ENCODE peak calls at places on chromosomes 12 and 14, in seven cellular contexts. T is hepatic stellate cell; O is stimulated activated effector memory CD8-positive, alpha-beta T cell treated with anti-CD3 and anti-CD28 coated beads, Interleukin-12 subunit alpha, Interleukin-12 subunit beta, amount 100 ng/mL, for 72 hours; P is KG1; V is NB4; J is heart right ventricle; X is HFF-Myc. H is an unnamed sample.

GRCh38 chr14:68627868-68628604 is 164.8 kb downstream of the ZFP36L1 start:
- DNase-seq in O (peak; percentile 18), J (peak; percentile 71), P (no peak), V (no peak), T (no peak), X (no peak), H (no peak)

GRCh38 chr14:103142031-103142430 is 18.8 kb downstream of the TNFAIP2 start:
- DNase-seq in V (no peak), J (no peak), O (no peak), P (no peak), X (no peak), T (no peak), H (no peak)

GRCh38 chr12:118061876-118062791 is 1.2 kb upstream of the WSB2 start:
- DNase-seq in P (no peak), O (no peak), J (peak; percentile 15), V (peak; percentile 22), T (peak; percentile 77), X (no peak), H (no peak)

GRCh38 chr12:1216560-1216959 is 225.5 kb downstream of the ERC1 start:
- DNase-seq in T (no peak), J (no peak), V (no peak), P (no peak), X (no peak), O (no peak), H (no peak)

GRCh38 chr12:124114316-124114715 is 141.3 kb downstream of the ZNF664 start:
- DNase-seq in T (no peak), P (no peak), J (no peak), X (no peak), O (no peak), V (no peak), H (no peak)

GRCh38 chr14:36773136-36773540 is 111.5 kb downstream of the PAX9 start:
- DNase-seq in O (no peak), P (no peak), T (peak; percentile 7), V (peak; percentile 26), X (no peak), J (no peak), H (no peak)

GRCh38 chr14:103057372-103058208 is at the start of gene CDC42BPB:
- DNase-seq in J (peak; percentile 91), T (peak; percentile 93), V (peak; percentile 84), X (no peak), P (no peak), O (peak; percentile 22), H (peak; percentile 81)

GRCh38 chr14:61934385-61934784 is 172.2 kb downstream of the SNAPC1 start:
- DNase-seq in O (no peak), J (no peak), P (no peak), V (no peak), X (peak; percentile 50), T (peak; percentile 6), H (peak; percentile 27)

GRCh38 chr12:123094349-123095073 is 56.4 kb downstream of the PITPNM2 start:
- DNase-seq in X (peak; percentile 56), V (no peak), J (peak; percentile 52), O (no peak), P (no peak), T (peak; percentile 73), H (peak; percentile 65)

GRCh38 chr12:60191676-60192359 is 596.0 kb downstream of the SLC16A7 start:
- DNase-seq in V (no peak), O (no peak), J (no peak), P (no peak), T (peak; percentile 8), X (no peak), H (no peak)

GRCh38 chr12:51197736-51198567 is 19.9 kb downstream of the POU6F1 start:
- DNase-seq in O (no peak), J (no peak), P (no peak), V (no peak), T (no peak), X (no peak), H (no peak)

GRCh38 chr14:100608064-100608463 is 20.8 kb upstream of the BEGAIN start:
- DNase-seq in O (no peak), P (no peak), V (no peak), J (no peak), X (no peak), T (no peak), H (no peak)

GRCh38 chr12:131123817-131124216 is 170.1 kb downstream of the ADGRD1 start:
- DNase-seq in O (no peak), X (no peak), T (no peak), V (no peak), P (no peak), J (no peak), H (no peak)

GRCh38 chr14:68655021-68655811 is 137.7 kb downstream of the ZFP36L1 start:
- DNase-seq in V (no peak), T (no peak), O (no peak), X (no peak), J (no peak), P (no peak), H (no peak)

GRCh38 chr12:3197131-3197818 is 120.1 kb downstream of the TSPAN9 start:
- DNase-seq in X (no peak), O (no peak), T (no peak), J (no peak), P (no peak), V (no peak), H (no peak)

GRCh38 chr14:105145381-105146180 is 23.0 kb downstream of the JAG2 start:
- DNase-seq in O (no peak), P (no peak), X (no peak), T (no peak), V (no peak), J (no peak), H (no peak)

GRCh38 chr14:52935847-52936246 is 15.0 kb downstream of the FERMT2 start:
- DNase-seq in J (no peak), P (no peak), V (no peak), O (no peak), T (no peak), X (no peak), H (no peak)

GRCh38 chr14:41289025-41289424 is 317.7 kb upstream of the LRFN5 start:
- DNase-seq in T (no peak), P (no peak), V (no peak), O (no peak), X (no peak), J (no peak), H (no peak)

GRCh38 chr14:71629765-71630502 is 302.3 kb upstream of the RGS6 start:
- DNase-seq in X (no peak), O (no peak), V (no peak), T (no peak), P (no peak), J (no peak), H (peak; percentile 61)

GRCh38 chr12:17239874-17240273 is 633.9 kb upstream of the LMO3 start:
- DNase-seq in V (no peak), X (no peak), J (no peak), P (no peak), O (no peak), T (no peak), H (no peak)

GRCh38 chr12:24881227-24881626 is 67.7 kb downstream of the BCAT1 start:
- DNase-seq in J (no peak), O (no peak), X (no peak), P (no peak), T (no peak), V (no peak), H (no peak)

GRCh38 chr14:95408731-95409471 is 89.2 kb upstream of the CLMN start:
- DNase-seq in X (no peak), V (no peak), O (no peak), T (no peak), P (no peak), J (no peak), H (no peak)

GRCh38 chr14:101018561-101019290 is 115.2 kb upstream of the RTL1 start:
- DNase-seq in V (no peak), T (no peak), O (no peak), J (no peak), P (no peak), X (no peak), H (no peak)

GRCh38 chr12:95601626-95602025 is 50.4 kb upstream of the USP44 start:
- DNase-seq in P (no peak), X (no peak), V (no peak), T (peak; percentile 64), J (no peak), O (no peak), H (no peak)

GRCh38 chr12:42180990-42181611 is 36.4 kb upstream of the GXYLT1 start:
- DNase-seq in O (no peak), P (no peak), V (peak; percentile 93), J (no peak), X (no peak), T (no peak), H (no peak)

GRCh38 chr12:120538281-120539156 is 4.4 kb downstream of the RNF10 start:
- DNase-seq in P (no peak), V (peak; percentile 34), T (peak; percentile 42), X (no peak), J (peak; percentile 59), O (no peak), H (no peak)

GRCh38 chr12:53123578-53124351 is 20.5 kb downstream of the SOAT2 start:
- DNase-seq in X (no peak), P (no peak), J (no peak), O (no peak), V (no peak), T (peak; percentile 65), H (no peak)

GRCh38 chr14:24670594-24670993 is 36.6 kb upstream of the GZMB start:
- DNase-seq in P (no peak), J (no peak), O (no peak), X (no peak), T (no peak), V (no peak), H (no peak)

GRCh38 chr14:77375164-77375950 is 1.5 kb downstream of the TMED8 start:
- DNase-seq in V (peak; percentile 43), J (no peak), X (no peak), O (no peak), P (no peak), T (no peak), H (no peak)

GRCh38 chr14:103329421-103330347 is 4.4 kb upstream of the EIF5 start:
- DNase-seq in O (no peak), J (no peak), P (no peak), V (peak; percentile 87), T (no peak), X (no peak), H (no peak)

GRCh38 chr12:109385339-109386078 is 37.8 kb downstream of the MYO1H start:
- DNase-seq in T (peak; percentile 35), J (no peak), X (peak; percentile 9), O (no peak), P (peak; percentile 14), V (peak; percentile 65), H (peak; percentile 58)

GRCh38 chr12:2722806-2723205 is 72.0 kb upstream of the FKBP4 start:
- DNase-seq in J (no peak), T (no peak), P (no peak), X (no peak), O (no peak), V (no peak), H (no peak)

GRCh38 chr12:52296572-52297215 is 5.4 kb upstream of the KRT81 start:
- DNase-seq in P (no peak), V (peak; percentile 25), J (no peak), O (no peak), X (no peak), T (no peak), H (no peak)